ENCODE peak calls at places on chromosomes 11 and 22, in four cellular contexts. M is fibroblast of lung, S is aorta, U is IMR-90. J is an unnamed sample. For H3K4me1, the result is how much of the 10 kb centered on the place peaks cover.

GRCh38 chr11:134503596-134503995 is 91.6 kb upstream of the B3GAT1 start:
- DNase-seq in M (no peak), U (no peak), S (peak), J (no peak)

GRCh38 chr11:14041040-14041439 is 78.5 kb downstream of the SPON1 start:
- DNase-seq in S (no peak), U (peak), M (peak), J (no peak)

GRCh38 chr22:38490915-38491314 is 15.2 kb downstream of the DDX17 start:
- DNase-seq in S (no peak), M (peak), U (peak), J (peak)

GRCh38 chr11:114059278-114059983 is at the start of gene ZBTB16:
- DNase-seq in U (no peak), M (peak), S (peak), J (peak)

GRCh38 chr11:113168358-113168757 is 146.0 kb upstream of the TTC12 start:
- DNase-seq in U (no peak), M (no peak), S (no peak), J (no peak)

GRCh38 chr11:114609429-114609828 is 13.8 kb upstream of the NXPE4 start:
- DNase-seq in U (no peak), S (no peak), M (no peak), J (no peak)

GRCh38 chr11:86291466-86292262 is 10.4 kb upstream of the HIKESHI start:
- DNase-seq in M (peak), U (peak), S (no peak), J (peak)

GRCh38 chr11:19689281-19689975 is 23.2 kb upstream of the NAV2 start:
- DNase-seq in S (no peak), U (no peak), M (no peak), J (no peak)

GRCh38 chr11:46380340-46381045 is 976 bp upstream of the MDK start:
- DNase-seq in M (peak), U (no peak), S (peak), J (peak)

GRCh38 chr22:37187891-37188761 is at the start of gene C1QTNF6:
- DNase-seq in U (peak), M (peak), S (peak), J (peak)

GRCh38 chr22:37320726-37321286 is 38.5 kb downstream of the CYTH4 start:
- DNase-seq in M (no peak), U (no peak), S (no peak), J (no peak)

GRCh38 chr11:1727088-1727690 is 23.2 kb downstream of the IFITM10 start:
- DNase-seq in S (no peak), M (no peak), U (no peak), J (no peak)

GRCh38 chr11:107590460-107591097 is 368 bp upstream of the ELMOD1 start:
- DNase-seq in U (no peak), M (no peak), S (no peak), J (no peak)

DNA sequence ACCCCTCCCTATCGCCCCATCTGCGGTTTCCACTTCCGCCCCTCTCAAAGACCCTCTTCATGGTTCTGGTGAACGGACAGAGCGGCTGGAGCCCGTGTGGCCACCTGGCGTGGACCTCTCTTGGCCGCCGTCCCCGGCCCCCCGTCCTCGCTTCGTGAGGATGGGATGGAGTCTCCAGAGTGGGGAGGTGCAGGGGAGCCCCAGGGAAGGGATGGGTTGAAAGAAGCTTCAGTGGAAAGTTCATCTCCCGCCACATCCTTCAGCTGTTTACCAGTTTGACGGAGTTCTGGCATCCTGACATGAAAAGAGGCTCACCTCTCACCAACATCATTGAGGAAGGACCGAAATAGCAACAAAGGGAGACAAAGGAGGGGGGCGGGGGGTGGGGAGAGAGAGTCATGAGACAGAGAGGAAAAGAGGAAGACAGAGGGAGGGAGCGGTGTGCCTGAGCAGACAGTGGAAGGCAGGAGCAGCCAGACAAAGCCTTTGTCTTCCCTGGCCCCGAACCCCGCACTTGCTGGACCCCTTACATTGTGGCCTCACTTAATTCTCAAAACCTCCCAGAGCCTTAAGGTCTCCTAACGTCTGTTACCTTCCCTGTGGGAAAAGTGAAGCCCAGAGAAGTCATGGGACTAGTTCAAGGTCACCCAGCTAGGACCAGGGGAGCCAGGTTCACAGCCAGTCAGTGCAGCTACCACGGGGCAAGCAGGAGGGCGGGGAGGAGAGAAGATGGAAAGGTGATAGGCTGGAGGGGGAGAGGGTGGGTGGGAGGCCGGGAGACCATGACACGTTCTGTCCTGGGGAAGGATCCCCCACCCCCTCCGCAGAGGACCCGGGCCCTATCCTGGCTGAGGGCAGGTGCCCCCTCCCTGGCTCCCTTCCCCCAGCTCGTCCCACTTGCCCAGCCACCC is 54.9 kb downstream of the CD6 start:
- DNase-seq in M (no peak), S (no peak), U (no peak), J (no peak)
- H3K4me3 ChIP-seq in M (no peak), S (no peak), U (no peak), J (no peak)

DNA sequence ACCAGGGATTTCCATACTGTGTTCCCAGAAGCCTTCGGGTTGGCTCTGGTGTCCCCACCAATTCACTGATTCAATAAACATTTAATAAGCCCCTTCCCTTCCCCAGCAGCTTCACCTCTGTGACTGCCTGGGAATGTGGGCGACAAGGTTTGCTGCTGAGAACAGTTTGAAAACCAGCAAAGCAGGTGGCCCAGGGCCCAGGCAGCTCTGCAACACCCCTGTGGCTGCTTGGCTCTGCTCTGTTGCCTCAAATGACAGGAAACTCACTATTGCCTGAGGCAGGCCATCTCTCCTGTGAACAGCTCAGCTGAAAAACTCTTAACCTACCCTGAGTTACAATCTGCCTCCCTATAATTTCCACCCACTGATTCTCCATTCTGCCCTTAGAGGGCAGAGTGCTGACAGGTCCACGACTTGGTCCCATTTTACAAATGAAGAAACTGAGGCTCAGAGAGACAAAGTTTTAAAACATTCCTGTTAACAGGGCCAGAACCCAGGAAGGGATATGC is 10.5 kb downstream of the ADORA2A start:
- DNase-seq in U (no peak), S (no peak), M (no peak), J (no peak)
- H3K4me1 ChIP-seq in U (under half), S (under half), M (under half), J (under half)

DNA sequence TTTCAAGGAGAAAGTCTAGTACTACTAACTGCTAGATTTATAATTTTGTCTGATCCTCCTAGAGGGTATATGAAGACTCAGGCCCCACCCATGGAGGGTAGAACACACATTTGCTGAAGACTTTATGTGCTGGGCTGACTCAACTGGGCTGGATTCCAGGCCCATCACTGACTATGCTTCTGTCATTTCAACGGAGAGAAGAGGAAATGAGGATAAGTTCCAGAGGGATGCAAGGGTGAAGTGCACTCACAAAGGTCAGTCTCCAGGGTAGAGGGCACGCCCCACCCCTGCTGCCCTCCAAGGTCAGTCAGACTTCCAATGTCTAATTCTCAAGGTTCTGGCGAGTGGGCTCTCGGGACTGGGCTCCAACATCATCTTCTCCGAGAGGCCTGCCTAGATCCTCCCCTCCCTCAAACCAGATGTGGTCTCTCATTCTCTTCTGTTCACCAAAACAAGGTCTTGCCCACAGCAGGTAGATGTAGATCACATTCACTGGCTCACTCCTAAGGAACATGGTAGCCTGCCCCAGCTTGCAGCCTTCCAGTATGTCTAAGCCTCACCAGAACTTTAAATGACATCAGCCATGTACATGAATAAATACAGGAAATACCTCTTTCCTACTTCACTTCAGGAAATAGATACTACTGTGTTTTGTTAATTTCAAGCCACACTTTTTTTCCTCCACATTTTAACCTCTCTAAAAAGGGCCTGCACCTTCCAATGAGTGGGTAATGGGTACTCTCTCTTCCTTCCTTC is 7.3 kb upstream of the C11orf86 start:
- DNase-seq in U (peak), M (peak), S (no peak), J (peak)
- H3K27ac ChIP-seq in U (peak), M (peak), S (no peak), J (no peak)

GRCh38 chr11:126480410-126481302 is 125.2 kb downstream of the ST3GAL4 start:
- DNase-seq in S (peak), U (peak), M (peak), J (peak)
- H3K4me3 ChIP-seq in S (no peak), U (no peak), M (no peak), J (no peak)

GRCh38 chr22:20859615-20860014 is 808 bp downstream of the SNAP29 start:
- DNase-seq in S (no peak), M (no peak), U (no peak), J (no peak)

GRCh38 chr22:20858615-20859416 is at the start of the genes PI4KA and SNAP29:
- DNase-seq in M (peak), U (peak), S (peak), J (peak)

GRCh38 chr22:20857247-20857643 is 1.4 kb downstream of the PI4KA start:
- DNase-seq in U (no peak), S (no peak), M (no peak), J (no peak)

GRCh38 chr22:20862540-20862939 is 3.7 kb downstream of the SNAP29 start:
- DNase-seq in M (no peak), U (no peak), S (peak), J (no peak)

GRCh38 chr22:20857838-20858614 is 585 bp downstream of the PI4KA start:
- DNase-seq in S (peak), M (peak), U (peak), J (peak)
- H3K4me1 ChIP-seq in S (under half), M (under half), U (under half), J (under half)

DNA sequence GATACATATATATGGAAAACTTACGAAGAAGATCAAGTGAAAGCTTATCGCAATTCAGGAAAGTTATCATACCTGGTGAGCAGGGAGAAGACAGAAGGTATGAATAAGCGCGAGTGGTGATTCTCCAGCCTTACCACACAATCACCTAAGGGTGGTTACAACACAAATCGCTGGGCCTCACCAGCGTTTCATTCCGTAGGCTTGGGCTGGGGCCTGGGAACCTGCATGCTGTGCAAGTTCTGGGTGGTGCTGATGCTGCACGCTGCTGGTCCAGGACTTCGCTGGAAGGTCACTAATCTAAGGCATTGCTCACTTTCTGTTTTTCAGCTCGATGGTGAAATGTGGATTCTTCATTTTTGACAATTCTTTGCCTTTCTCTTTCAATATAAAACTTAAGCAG is 76.6 kb upstream of the SLC25A18 start:
- DNase-seq in M (no peak), U (no peak), S (no peak), J (peak)
- H3K27ac ChIP-seq in M (no peak), U (no peak), S (no peak), J (no peak)

J was measured in right cardiac atrium.